ENCODE peak calls at places on chromosome 1, in nine cellular contexts. One of them, this sample, is unnamed.

GRCh38 chr1:19370453-19371170 is 58.5 kb downstream of the SLC66A1 start:
- DNase-seq in GM13976: no peak
- DNase-seq in aorta: no peak
- DNase-seq in IMR-90: no peak
- DNase-seq in MCF 10A: no peak
- DNase-seq in NCI-H460: no peak
- DNase-seq in hepatic stellate cell: no peak
- DNase-seq in Kasumi-1: no peak
- DNase-seq in Caki2: no peak
- DNase-seq in this sample: no peak

GRCh38 chr1:165153182-165153581 is 203.3 kb downstream of the LMX1A start:
- DNase-seq in GM13976: no peak
- DNase-seq in hepatic stellate cell: no peak
- DNase-seq in aorta: no peak
- DNase-seq in Caki2: no peak
- DNase-seq in IMR-90: no peak
- DNase-seq in MCF 10A: no peak
- DNase-seq in Kasumi-1: no peak
- DNase-seq in NCI-H460: no peak
- DNase-seq in this sample: no peak

GRCh38 chr1:36730599-36730998 is 247.9 kb upstream of the CSF3R start:
- DNase-seq in Caki2: no peak
- DNase-seq in Kasumi-1: no peak
- DNase-seq in NCI-H460: no peak
- DNase-seq in hepatic stellate cell: no peak
- DNase-seq in IMR-90: no peak
- DNase-seq in aorta: peak; percentile 39
- DNase-seq in GM13976: no peak
- DNase-seq in MCF 10A: no peak
- DNase-seq in this sample: no peak

GRCh38 chr1:81407463-81407862 is 393.3 kb upstream of the ADGRL2 start:
- DNase-seq in NCI-H460: no peak
- DNase-seq in IMR-90: no peak
- DNase-seq in Kasumi-1: no peak
- DNase-seq in MCF 10A: no peak
- DNase-seq in aorta: no peak
- DNase-seq in GM13976: no peak
- DNase-seq in Caki2: no peak
- DNase-seq in hepatic stellate cell: no peak
- DNase-seq in this sample: no peak

GRCh38 chr1:167687919-167688519 is 33.8 kb upstream of the MPZL1 start:
- DNase-seq in GM13976: peak; percentile 80
- DNase-seq in hepatic stellate cell: peak; percentile 73
- DNase-seq in IMR-90: peak; percentile 78
- DNase-seq in MCF 10A: peak; percentile 93
- DNase-seq in Kasumi-1: peak; percentile 61
- DNase-seq in aorta: no peak
- DNase-seq in NCI-H460: peak; percentile 85
- DNase-seq in Caki2: peak; percentile 48
- DNase-seq in this sample: peak; percentile 80

GRCh38 chr1:201903135-201903534 is 14.4 kb downstream of the SHISA4 start:
- DNase-seq in NCI-H460: no peak
- DNase-seq in MCF 10A: no peak
- DNase-seq in GM13976: no peak
- DNase-seq in Kasumi-1: no peak
- DNase-seq in aorta: peak; percentile 91
- DNase-seq in Caki2: no peak
- DNase-seq in IMR-90: peak; percentile 64
- DNase-seq in hepatic stellate cell: peak; percentile 74
- DNase-seq in this sample: no peak

GRCh38 chr1:114668784-114669561 is 876 bp downstream of the DENND2C start:
- DNase-seq in aorta: no peak
- DNase-seq in IMR-90: peak; percentile 24
- DNase-seq in hepatic stellate cell: peak; percentile 19
- DNase-seq in Caki2: no peak
- DNase-seq in GM13976: no peak
- DNase-seq in NCI-H460: peak; percentile 13
- DNase-seq in MCF 10A: peak; percentile 63
- DNase-seq in Kasumi-1: no peak
- DNase-seq in this sample: peak; percentile 85

GRCh38 chr1:204705888-204706837 is 20.6 kb upstream of the LRRN2 start:
- DNase-seq in Kasumi-1: no peak
- DNase-seq in MCF 10A: no peak
- DNase-seq in GM13976: no peak
- DNase-seq in Caki2: no peak
- DNase-seq in NCI-H460: no peak
- DNase-seq in aorta: peak; percentile 36
- DNase-seq in IMR-90: no peak
- DNase-seq in hepatic stellate cell: no peak
- DNase-seq in this sample: no peak

GRCh38 chr1:172452536-172453159 is 8.8 kb upstream of the PIGC start:
- DNase-seq in MCF 10A: no peak
- DNase-seq in NCI-H460: no peak
- DNase-seq in GM13976: no peak
- DNase-seq in aorta: no peak
- DNase-seq in Caki2: no peak
- DNase-seq in Kasumi-1: no peak
- DNase-seq in IMR-90: no peak
- DNase-seq in hepatic stellate cell: no peak
- DNase-seq in this sample: no peak

GRCh38 chr1:116666747-116667576 is 571 bp downstream of the IGSF3 start:
- DNase-seq in Caki2: no peak
- DNase-seq in hepatic stellate cell: no peak
- DNase-seq in Kasumi-1: no peak
- DNase-seq in GM13976: peak; percentile 56
- DNase-seq in MCF 10A: peak; percentile 35
- DNase-seq in aorta: no peak
- DNase-seq in IMR-90: no peak
- DNase-seq in NCI-H460: no peak
- DNase-seq in this sample: peak; percentile 46

GRCh38 chr1:229971141-229971540 is 95.9 kb upstream of the GALNT2 start:
- DNase-seq in NCI-H460: no peak
- DNase-seq in Kasumi-1: no peak
- DNase-seq in Caki2: no peak
- DNase-seq in aorta: no peak
- DNase-seq in IMR-90: no peak
- DNase-seq in MCF 10A: no peak
- DNase-seq in GM13976: no peak
- DNase-seq in hepatic stellate cell: no peak
- DNase-seq in this sample: no peak

GRCh38 chr1:99766378-99766800 is at the start of gene FRRS1:
- DNase-seq in GM13976: peak; percentile 83
- DNase-seq in IMR-90: peak; percentile 64
- DNase-seq in aorta: peak; percentile 74
- DNase-seq in MCF 10A: peak; percentile 87
- DNase-seq in Kasumi-1: peak; percentile 91
- DNase-seq in Caki2: peak; percentile 53
- DNase-seq in hepatic stellate cell: peak; percentile 43
- DNase-seq in NCI-H460: peak; percentile 45
- DNase-seq in this sample: peak; percentile 94

GRCh38 chr1:156503672-156504055 is 3.1 kb upstream of the MEF2D start:
- DNase-seq in aorta: no peak
- DNase-seq in MCF 10A: peak; percentile 21
- DNase-seq in GM13976: no peak
- DNase-seq in NCI-H460: no peak
- DNase-seq in Caki2: no peak
- DNase-seq in IMR-90: peak; percentile 34
- DNase-seq in hepatic stellate cell: no peak
- DNase-seq in Kasumi-1: no peak
- DNase-seq in this sample: no peak

GRCh38 chr1:1399870-1400575 is 888 bp upstream of the CCNL2 start:
- DNase-seq in Caki2: peak; percentile 19
- DNase-seq in hepatic stellate cell: no peak
- DNase-seq in aorta: no peak
- DNase-seq in NCI-H460: no peak
- DNase-seq in Kasumi-1: no peak
- DNase-seq in IMR-90: peak; percentile 18
- DNase-seq in MCF 10A: peak; percentile 13
- DNase-seq in GM13976: peak; percentile 31
- DNase-seq in this sample: no peak

GRCh38 chr1:242240061-242240460 is 241.2 kb upstream of the MAP1LC3C start:
- DNase-seq in NCI-H460: no peak
- DNase-seq in MCF 10A: no peak
- DNase-seq in Caki2: peak; percentile 75
- DNase-seq in Kasumi-1: no peak
- DNase-seq in hepatic stellate cell: no peak
- DNase-seq in aorta: no peak
- DNase-seq in IMR-90: no peak
- DNase-seq in GM13976: no peak
- DNase-seq in this sample: no peak

GRCh38 chr1:181083842-181084605 is 4.5 kb upstream of the IER5 start:
- DNase-seq in NCI-H460: peak; percentile 64
- DNase-seq in aorta: no peak
- DNase-seq in hepatic stellate cell: no peak
- DNase-seq in Kasumi-1: peak; percentile 94
- DNase-seq in IMR-90: no peak
- DNase-seq in MCF 10A: peak; percentile 79
- DNase-seq in Caki2: no peak
- DNase-seq in GM13976: peak; percentile 71
- DNase-seq in this sample: peak; percentile 56

GRCh38 chr1:30715216-30715615 is 8.2 kb downstream of the MATN1 start:
- DNase-seq in hepatic stellate cell: no peak
- DNase-seq in Kasumi-1: peak; percentile 21
- DNase-seq in NCI-H460: no peak
- DNase-seq in Caki2: no peak
- DNase-seq in IMR-90: no peak
- DNase-seq in MCF 10A: no peak
- DNase-seq in GM13976: no peak
- DNase-seq in aorta: no peak
- DNase-seq in this sample: no peak

GRCh38 chr1:96362623-96363022 is 359.0 kb upstream of the PTBP2 start:
- DNase-seq in Caki2: peak; percentile 88
- DNase-seq in hepatic stellate cell: peak; percentile 64
- DNase-seq in Kasumi-1: peak; percentile 97
- DNase-seq in MCF 10A: peak; percentile 97
- DNase-seq in NCI-H460: peak; percentile 68
- DNase-seq in IMR-90: peak; percentile 99
- DNase-seq in aorta: no peak
- DNase-seq in GM13976: no peak
- DNase-seq in this sample: peak; percentile 97

GRCh38 chr1:23576338-23577055 is 17.2 kb upstream of the ID3 start:
- DNase-seq in Caki2: no peak
- DNase-seq in MCF 10A: no peak
- DNase-seq in IMR-90: no peak
- DNase-seq in Kasumi-1: no peak
- DNase-seq in aorta: no peak
- DNase-seq in GM13976: no peak
- DNase-seq in NCI-H460: no peak
- DNase-seq in hepatic stellate cell: no peak
- DNase-seq in this sample: no peak

GRCh38 chr1:170661646-170662411 is 2.1 kb upstream of the PRRX1 start:
- DNase-seq in NCI-H460: no peak
- DNase-seq in aorta: peak; percentile 82
- DNase-seq in MCF 10A: peak; percentile 13
- DNase-seq in GM13976: peak; percentile 41
- DNase-seq in Kasumi-1: no peak
- DNase-seq in IMR-90: peak; percentile 53
- DNase-seq in Caki2: no peak
- DNase-seq in hepatic stellate cell: peak; percentile 81
- DNase-seq in this sample: peak; percentile 21

GRCh38 chr1:177360791-177361190 is 190.0 kb downstream of the BRINP2 start:
- DNase-seq in IMR-90: no peak
- DNase-seq in Kasumi-1: no peak
- DNase-seq in hepatic stellate cell: no peak
- DNase-seq in GM13976: no peak
- DNase-seq in Caki2: no peak
- DNase-seq in NCI-H460: no peak
- DNase-seq in MCF 10A: no peak
- DNase-seq in aorta: no peak
- DNase-seq in this sample: no peak

GRCh38 chr1:220787069-220787614 is 429 bp downstream of the MTARC1 start:
- DNase-seq in Caki2: no peak
- DNase-seq in GM13976: no peak
- DNase-seq in hepatic stellate cell: no peak
- DNase-seq in aorta: no peak
- DNase-seq in IMR-90: no peak
- DNase-seq in MCF 10A: peak; percentile 46
- DNase-seq in Kasumi-1: no peak
- DNase-seq in NCI-H460: no peak
- DNase-seq in this sample: peak; percentile 72

GRCh38 chr1:231021540-231022031 is 18.5 kb downstream of the FAM89A start:
- DNase-seq in Caki2: no peak
- DNase-seq in hepatic stellate cell: no peak
- DNase-seq in IMR-90: peak; percentile 46
- DNase-seq in GM13976: no peak
- DNase-seq in NCI-H460: no peak
- DNase-seq in MCF 10A: no peak
- DNase-seq in Kasumi-1: no peak
- DNase-seq in aorta: no peak
- DNase-seq in this sample: no peak

GRCh38 chr1:64229307-64229706 is 25.9 kb downstream of the UBE2U start:
- DNase-seq in NCI-H460: no peak
- DNase-seq in GM13976: no peak
- DNase-seq in hepatic stellate cell: no peak
- DNase-seq in Caki2: no peak
- DNase-seq in aorta: no peak
- DNase-seq in IMR-90: no peak
- DNase-seq in Kasumi-1: no peak
- DNase-seq in MCF 10A: no peak
- DNase-seq in this sample: no peak

GRCh38 chr1:17186216-17186894 is 18.6 kb upstream of the PADI1 start:
- DNase-seq in MCF 10A: peak; percentile 61
- DNase-seq in GM13976: no peak
- DNase-seq in Kasumi-1: no peak
- DNase-seq in hepatic stellate cell: no peak
- DNase-seq in IMR-90: no peak
- DNase-seq in NCI-H460: no peak
- DNase-seq in Caki2: no peak
- DNase-seq in aorta: no peak
- DNase-seq in this sample: no peak

GRCh38 chr1:165531021-165531420 is 12.8 kb upstream of the LRRC52 start:
- DNase-seq in NCI-H460: no peak
- DNase-seq in hepatic stellate cell: no peak
- DNase-seq in MCF 10A: peak; percentile 12
- DNase-seq in Caki2: no peak
- DNase-seq in Kasumi-1: no peak
- DNase-seq in aorta: no peak
- DNase-seq in IMR-90: no peak
- DNase-seq in GM13976: no peak
- DNase-seq in this sample: no peak

GRCh38 chr1:15443281-15443680 is 5.0 kb downstream of the CTRC start:
- DNase-seq in Caki2: no peak
- DNase-seq in IMR-90: no peak
- DNase-seq in Kasumi-1: no peak
- DNase-seq in NCI-H460: no peak
- DNase-seq in aorta: no peak
- DNase-seq in hepatic stellate cell: no peak
- DNase-seq in GM13976: no peak
- DNase-seq in MCF 10A: no peak
- DNase-seq in this sample: no peak

GRCh38 chr1:90348934-90349333 is 354.0 kb downstream of the ZNF326 start:
- DNase-seq in NCI-H460: no peak
- DNase-seq in GM13976: no peak
- DNase-seq in hepatic stellate cell: no peak
- DNase-seq in aorta: no peak
- DNase-seq in Caki2: no peak
- DNase-seq in IMR-90: no peak
- DNase-seq in Kasumi-1: no peak
- DNase-seq in MCF 10A: no peak
- DNase-seq in this sample: no peak

GRCh38 chr1:185823471-185823870 is 89.3 kb downstream of the HMCN1 start:
- DNase-seq in hepatic stellate cell: no peak
- DNase-seq in aorta: no peak
- DNase-seq in Kasumi-1: no peak
- DNase-seq in GM13976: no peak
- DNase-seq in Caki2: no peak
- DNase-seq in MCF 10A: no peak
- DNase-seq in NCI-H460: no peak
- DNase-seq in IMR-90: peak; percentile 61
- DNase-seq in this sample: no peak

GRCh38 chr1:89640440-89640839 is 7.5 kb downstream of the LRRC8C start:
- DNase-seq in GM13976: no peak
- DNase-seq in hepatic stellate cell: no peak
- DNase-seq in aorta: no peak
- DNase-seq in MCF 10A: no peak
- DNase-seq in Caki2: no peak
- DNase-seq in NCI-H460: no peak
- DNase-seq in Kasumi-1: no peak
- DNase-seq in IMR-90: no peak
- DNase-seq in this sample: no peak

GRCh38 chr1:113014508-113014907 is 58.5 kb upstream of the LRIG2 start:
- DNase-seq in GM13976: no peak
- DNase-seq in Caki2: no peak
- DNase-seq in hepatic stellate cell: no peak
- DNase-seq in MCF 10A: no peak
- DNase-seq in Kasumi-1: no peak
- DNase-seq in IMR-90: no peak
- DNase-seq in aorta: no peak
- DNase-seq in NCI-H460: no peak
- DNase-seq in this sample: no peak